ENCODE peak calls at places on chromosomes 11 and 22, in six cellular contexts. T is HFF-Myc, V is psoas muscle, B is HS-27A, Z is type B pancreatic cell, I is NCI-H1105. N is an unnamed sample.

GRCh38 chr11:76686261-76687079 is 15.9 kb upstream of the LRRC32 start:
- DNase-seq in Z (no peak), T (no peak), V (no peak), I (no peak), B (no peak), N (no peak)

GRCh38 chr22:47928626-47929025 is 1166.2 kb downstream of the TBC1D22A start:
- DNase-seq in I (no peak), B (no peak), Z (no peak), V (no peak), T (no peak), N (no peak)

GRCh38 chr11:104653011-104653806 is 245.1 kb downstream of the CASP12 start:
- DNase-seq in T (no peak), I (no peak), Z (no peak), B (no peak), V (no peak), N (no peak)

GRCh38 chr11:103959279-103959930 is 77.0 kb upstream of the DDI1 start:
- DNase-seq in Z (no peak), B (no peak), I (no peak), T (no peak), V (no peak), N (no peak)

GRCh38 chr11:134244593-134244992 is 8.6 kb downstream of the THYN1 start:
- DNase-seq in T (no peak), V (no peak), Z (no peak), I (no peak), B (no peak), N (no peak)

GRCh38 chr11:17651681-17652080 is 67.7 kb upstream of the MYOD1 start:
- DNase-seq in I (no peak), Z (no peak), V (no peak), T (no peak), B (no peak), N (no peak)

GRCh38 chr11:69892237-69892985 is 73.2 kb upstream of the FGF3 start:
- DNase-seq in T (no peak), B (no peak), V (no peak), Z (no peak), I (no peak), N (no peak)

GRCh38 chr11:17547932-17548331 is 873 bp downstream of the OTOG start:
- DNase-seq in I (no peak), B (no peak), V (no peak), T (no peak), Z (no peak), N (no peak)

GRCh38 chr11:93738647-93739081 is 2.6 kb downstream of the TAF1D start:
- DNase-seq in V (no peak), I (no peak), Z (no peak), T (no peak), B (no peak), N (no peak)

GRCh38 chr22:38777087-38777671 is 16.8 kb downstream of the DNAL4 start:
- DNase-seq in Z (no peak), I (no peak), V (peak), T (no peak), B (no peak), N (no peak)

GRCh38 chr11:3853935-3854659 is 1.4 kb upstream of the STIM1 start:
- DNase-seq in Z (no peak), V (peak), T (no peak), I (no peak), B (no peak), N (no peak)

GRCh38 chr11:124592627-124593026 is 18.6 kb upstream of the PANX3 start:
- DNase-seq in V (no peak), B (no peak), Z (no peak), T (no peak), I (no peak), N (no peak)

GRCh38 chr11:73384871-73385692 is 8.9 kb downstream of the RELT start:
- DNase-seq in B (no peak), I (no peak), Z (no peak), T (no peak), V (peak), N (no peak)

GRCh38 chr22:30572840-30573593 is 1.4 kb downstream of the GAL3ST1 start:
- DNase-seq in V (peak), Z (no peak), T (no peak), I (no peak), B (no peak), N (no peak)

GRCh38 chr11:118894192-118894591 is 10.5 kb downstream of the CXCR5 start:
- DNase-seq in T (no peak), B (no peak), Z (no peak), V (peak), I (no peak), N (no peak)

GRCh38 chr11:62850911-62851806 is 11.8 kb upstream of the WDR74 start:
- DNase-seq in V (no peak), B (no peak), I (peak), Z (no peak), T (no peak), N (no peak)

GRCh38 chr11:110467556-110467955 is 37.8 kb downstream of the FDX1 start:
- DNase-seq in I (no peak), B (no peak), T (no peak), Z (no peak), V (no peak), N (no peak)

GRCh38 chr11:85762226-85762625 is 48.7 kb downstream of the SYTL2 start:
- DNase-seq in V (no peak), B (no peak), T (no peak), Z (no peak), I (no peak), N (no peak)

GRCh38 chr11:123549901-123550619 is 104.4 kb downstream of the SCN3B start:
- DNase-seq in I (no peak), Z (no peak), V (no peak), B (no peak), T (no peak), N (no peak)

GRCh38 chr11:9664276-9665171 is 647 bp downstream of the SWAP70 start:
- DNase-seq in T (no peak), I (no peak), Z (peak), V (peak), B (peak), N (peak)

GRCh38 chr22:21816787-21817496 is 50.5 kb downstream of the MAPK1 start:
- DNase-seq in B (peak), Z (no peak), V (no peak), T (peak), I (no peak), N (no peak)

GRCh38 chr11:8383627-8384026 is 119.9 kb upstream of the LMO1 start:
- DNase-seq in B (no peak), I (no peak), Z (no peak), T (no peak), V (no peak), N (peak)

GRCh38 chr11:74636633-74637184 is 44.3 kb downstream of the POLD3 start:
- DNase-seq in Z (no peak), B (peak), I (no peak), T (peak), V (no peak), N (no peak)

N was measured in osteocyte.